ENCODE peak calls at places on chromosome 16, in eight cellular contexts. S is transverse colon, T is Peyer's patch, B is suprapubic skin, Q is uterus, U is IMR-90, O is prostate gland, Z is thyroid gland. H is an unnamed sample. For H3K27me3, the result is how much of the 10 kb centered on the place peaks cover.

GRCh38 chr16:14965328-14965727 is 9.5 kb upstream of the PDXDC1 start:
- DNase-seq in S (no peak), T (no peak), B (peak), Q (no peak), U (no peak), O (no peak), Z (no peak), H (no peak)

GRCh38 chr16:47057631-47057996 is 84.1 kb upstream of the DNAJA2 start:
- DNase-seq in S (no peak), T (no peak), B (peak), Q (no peak), U (no peak), O (no peak), Z (no peak), H (no peak)

GRCh38 chr16:70151391-70151790 is 22.2 kb upstream of the CLEC18C start:
- DNase-seq in S (no peak), T (no peak), B (peak), Q (no peak), U (no peak), O (no peak), Z (peak), H (no peak)

GRCh38 chr16:73713817-73714495 is 582.7 kb upstream of the PSMD7 start:
- DNase-seq in S (peak), T (no peak), B (no peak), Q (no peak), U (peak), O (no peak), Z (peak), H (no peak)

GRCh38 chr16:76668207-76668725 is 391.1 kb downstream of the CNTNAP4 start:
- DNase-seq in S (no peak), T (no peak), B (no peak), Q (no peak), U (no peak), O (no peak), Z (no peak), H (no peak)

GRCh38 chr16:75307506-75307905 is 56.1 kb upstream of the BCAR1 start:
- DNase-seq in S (no peak), T (no peak), B (no peak), Q (no peak), U (no peak), O (no peak), Z (no peak), H (no peak)

GRCh38 chr16:20844588-20844987 is 38.3 kb downstream of the REXO5 start:
- DNase-seq in S (no peak), T (no peak), B (no peak), Q (no peak), U (no peak), O (no peak), Z (no peak), H (no peak)

GRCh38 chr16:17258848-17259713 is 211.7 kb downstream of the XYLT1 start:
- DNase-seq in S (peak), T (peak), B (no peak), Q (no peak), U (peak), O (no peak), Z (no peak), H (no peak)

GRCh38 chr16:74073471-74073870 is 223.1 kb upstream of the PSMD7 start:
- DNase-seq in S (no peak), T (no peak), B (no peak), Q (no peak), U (peak), O (no peak), Z (no peak), H (no peak)

GRCh38 chr16:27291106-27291505 is 22.5 kb upstream of the NSMCE1 start:
- DNase-seq in S (no peak), T (no peak), B (no peak), Q (no peak), U (no peak), O (no peak), Z (no peak), H (no peak)

GRCh38 chr16:57711-58110 is 4.1 kb downstream of the SNRNP25 start:
- DNase-seq in S (no peak), T (no peak), B (no peak), Q (no peak), U (peak), O (no peak), Z (no peak), H (no peak)

GRCh38 chr16:54931041-54931756 is 534 bp downstream of the IRX5 start:
- DNase-seq in S (no peak), T (no peak), B (no peak), Q (no peak), U (no peak), O (no peak), Z (peak), H (no peak)

GRCh38 chr16:60686824-60687223 is 1349.4 kb downstream of the CDH8 start:
- DNase-seq in S (no peak), T (no peak), B (no peak), Q (no peak), U (no peak), O (no peak), Z (no peak), H (no peak)

GRCh38 chr16:79431923-79432322 is 168.6 kb downstream of the MAF start:
- DNase-seq in S (no peak), T (no peak), B (no peak), Q (no peak), U (no peak), O (no peak), Z (no peak), H (no peak)

GRCh38 chr16:83715217-83715920 is 92.4 kb upstream of the HSBP1 start:
- DNase-seq in S (no peak), T (no peak), B (peak), Q (no peak), U (no peak), O (peak), Z (peak), H (no peak)

GRCh38 chr16:56871172-56871593 is 6.2 kb downstream of the SLC12A3 start:
- DNase-seq in S (peak), T (peak), B (no peak), Q (no peak), U (peak), O (peak), Z (no peak), H (no peak)
- TF ChIP-seq CTCF in S (no peak), T (no peak), B (no peak), Q (no peak), U (peak), O (peak), Z (no peak), H (no peak)

GRCh38 chr16:30377812-30378235 is 3.2 kb downstream of the MYL11 start:
- DNase-seq in S (peak), T (peak), B (peak), Q (peak), U (peak), O (peak), Z (no peak), H (peak)
- TF ChIP-seq POLR2A in S (peak), T (peak), B (no peak), Q (peak), U (peak), O (peak), Z (peak), H (peak)

GRCh38 chr16:67526149-67526732 is 2.4 kb upstream of the RIPOR1 start:
- DNase-seq in S (no peak), T (no peak), B (no peak), Q (no peak), U (peak), O (no peak), Z (no peak), H (no peak)
- H3K27me3 ChIP-seq in S (under half), T (under half), B (under half), Q (under half), U (under half), O (under half), Z (under half), H (under half)

GRCh38 chr16:81790772-81791171 is 11.7 kb downstream of the PLCG2 start:
- DNase-seq in S (no peak), T (no peak), B (no peak), Q (no peak), U (no peak), O (no peak), Z (no peak), H (no peak)
- TF ChIP-seq CTCF in S (no peak), T (no peak), B (no peak), Q (no peak), U (no peak), O (no peak), Z (no peak), H (no peak)

GRCh38 chr16:89695086-89695874 is 6.2 kb downstream of the SPATA2L start:
- DNase-seq in S (no peak), T (no peak), B (peak), Q (no peak), U (no peak), O (no peak), Z (no peak), H (no peak)
- TF ChIP-seq POLR2A in S (no peak), T (no peak), B (no peak), Q (no peak), U (no peak), O (no peak), Z (no peak), H (no peak)

DNA sequence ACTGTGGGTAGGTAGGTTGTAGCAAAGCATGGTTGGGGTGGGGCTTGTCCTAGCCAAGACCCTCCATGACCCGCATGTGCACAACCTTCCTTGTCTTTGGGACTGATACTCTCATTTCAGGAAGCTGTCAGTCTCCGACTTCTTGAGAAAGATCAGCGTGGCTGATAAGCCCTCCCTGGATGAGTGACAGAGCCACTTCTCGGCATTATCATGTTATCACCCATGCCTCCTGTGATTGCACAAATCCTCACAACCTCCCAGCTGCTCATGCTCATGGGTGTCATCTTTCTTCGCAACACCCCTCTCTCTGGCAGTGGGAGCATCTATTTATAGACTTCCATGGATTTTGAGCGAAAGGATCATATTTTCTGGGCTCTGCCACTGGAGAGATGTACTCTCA is 314.2 kb downstream of the FOXL1 start:
- DNase-seq in S (no peak), T (no peak), B (no peak), Q (no peak), U (peak), O (no peak), Z (no peak), H (no peak)
- H3K27me3 ChIP-seq in S (under half), T (under half), B (half or more), Q (under half), U (under half), O (under half), Z (under half), H (under half)